ENCODE peak calls at places on chromosomes 12 and 14, in six cellular contexts. G is germinal center; B is PC-9; F is mammary epithelial cell; W is CD4-positive, alpha-beta T cell; N is testis. L is an unnamed sample.

GRCh38 chr12:49208661-49209060 is 19.8 kb upstream of the TUBA1A start:
- DNase-seq in G (no peak), B (no peak), F (no peak), W (no peak), N (no peak), L (no peak)

GRCh38 chr12:108419949-108420348 is 80.8 kb upstream of the CMKLR1 start:
- DNase-seq in G (no peak), B (no peak), F (no peak), W (no peak), N (no peak), L (no peak)

GRCh38 chr12:15543347-15543746 is 221.0 kb downstream of the PTPRO start:
- DNase-seq in G (no peak), B (no peak), F (peak), W (no peak), N (no peak), L (no peak)

GRCh38 chr14:61444215-61444768 is 122.9 kb downstream of the PRKCH start:
- DNase-seq in G (no peak), B (no peak), F (no peak), W (peak), N (no peak), L (no peak)

GRCh38 chr14:65824285-65824977 is 411.9 kb downstream of the FUT8 start:
- DNase-seq in G (peak), B (peak), F (peak), W (peak), N (peak), L (peak)

GRCh38 chr12:64700532-64700931 is 58.7 kb downstream of the GNS start:
- DNase-seq in G (no peak), B (no peak), F (no peak), W (no peak), N (no peak), L (no peak)

GRCh38 chr14:37090026-37090425 is 82.4 kb downstream of the SLC25A21 start:
- DNase-seq in G (no peak), B (no peak), F (no peak), W (no peak), N (no peak), L (no peak)

GRCh38 chr12:50024804-50025186 is 499 bp downstream of the RACGAP1 start:
- DNase-seq in G (no peak), B (no peak), F (peak), W (no peak), N (peak), L (peak)

GRCh38 chr12:499837-500458 is 40.2 kb downstream of the B4GALNT3 start:
- DNase-seq in G (no peak), B (no peak), F (no peak), W (no peak), N (no peak), L (no peak)

GRCh38 chr14:101055776-101056374 is 152.4 kb upstream of the RTL1 start:
- DNase-seq in G (no peak), B (no peak), F (no peak), W (no peak), N (no peak), L (no peak)

GRCh38 chr14:103519043-103519836 is 3.4 kb downstream of the CKB start:
- DNase-seq in G (no peak), B (no peak), F (no peak), W (no peak), N (no peak), L (peak)

GRCh38 chr12:26198742-26199141 is 3.4 kb downstream of the SSPN start:
- DNase-seq in G (no peak), B (no peak), F (peak), W (no peak), N (no peak), L (peak)

GRCh38 chr14:65352964-65353530 is 59.5 kb upstream of the FUT8 start:
- DNase-seq in G (peak), B (peak), F (peak), W (no peak), N (no peak), L (peak)

GRCh38 chr14:55097894-55098560 is 31.0 kb upstream of the LGALS3 start:
- DNase-seq in G (peak), B (no peak), F (peak), W (no peak), N (no peak), L (no peak)

GRCh38 chr12:106211973-106212372 is 35.8 kb downstream of the CKAP4 start:
- DNase-seq in G (no peak), B (no peak), F (no peak), W (no peak), N (no peak), L (no peak)

GRCh38 chr12:6957151-6957701 is 6.1 kb downstream of the PTPN6 start:
- DNase-seq in G (no peak), B (no peak), F (no peak), W (no peak), N (no peak), L (no peak)

GRCh38 chr14:100144996-100145646 is 14.3 kb downstream of the DEGS2 start:
- DNase-seq in G (no peak), B (no peak), F (no peak), W (no peak), N (peak), L (no peak)

GRCh38 chr12:49264873-49265792 is at the start of gene TUBA1C:
- DNase-seq in G (peak), B (peak), F (peak), W (peak), N (peak), L (peak)

GRCh38 chr14:28609228-28609828 is 157.3 kb upstream of the FOXG1 start:
- DNase-seq in G (no peak), B (peak), F (peak), W (no peak), N (peak), L (peak)

GRCh38 chr12:113867258-113867657 is 98.9 kb downstream of the RBM19 start:
- DNase-seq in G (no peak), B (no peak), F (no peak), W (no peak), N (no peak), L (no peak)

GRCh38 chr12:49039421-49040363 is 20.9 kb downstream of the KMT2D start:
- DNase-seq in G (no peak), B (no peak), F (no peak), W (no peak), N (no peak), L (no peak)

GRCh38 chr12:80175307-80175930 is 76.1 kb downstream of the OTOGL start:
- DNase-seq in G (no peak), B (peak), F (peak), W (no peak), N (no peak), L (peak)

GRCh38 chr12:115988629-115989563 is 288.6 kb downstream of the MED13L start:
- DNase-seq in G (no peak), B (no peak), F (no peak), W (no peak), N (no peak), L (no peak)

GRCh38 chr12:72307229-72307628 is 35.1 kb downstream of the TRHDE start:
- DNase-seq in G (no peak), B (no peak), F (no peak), W (no peak), N (no peak), L (no peak)

GRCh38 chr12:5264006-5264405 is 167.9 kb upstream of the NTF3 start:
- DNase-seq in G (no peak), B (no peak), F (no peak), W (no peak), N (no peak), L (no peak)

GRCh38 chr12:49776413-49776812 is 35.1 kb downstream of the TMBIM6 start:
- DNase-seq in G (peak), B (peak), F (peak), W (peak), N (peak), L (peak)

GRCh38 chr12:608413-608812 is 54.8 kb downstream of the NINJ2 start:
- DNase-seq in G (no peak), B (no peak), F (no peak), W (no peak), N (no peak), L (no peak)

GRCh38 chr14:55518391-55518790 is 61.6 kb upstream of the KTN1 start:
- DNase-seq in G (no peak), B (no peak), F (no peak), W (no peak), N (peak), L (no peak)

GRCh38 chr12:113476093-113476986 is 4.7 kb upstream of the LHX5 start:
- DNase-seq in G (no peak), B (no peak), F (no peak), W (no peak), N (no peak), L (no peak)

GRCh38 chr14:68521952-68522509 is 270.8 kb downstream of the ZFP36L1 start:
- DNase-seq in G (no peak), B (no peak), F (no peak), W (no peak), N (no peak), L (no peak)

GRCh38 chr12:57384512-57384911 is 46.3 kb downstream of the R3HDM2 start:
- DNase-seq in G (no peak), B (no peak), F (no peak), W (no peak), N (no peak), L (no peak)

GRCh38 chr12:52584156-52584682 is 10.6 kb upstream of the KRT74 start:
- DNase-seq in G (no peak), B (no peak), F (no peak), W (no peak), N (no peak), L (no peak)

L was measured in MCF 10A.